ENCODE peak calls at places on chromosomes 2 and 18, in eight cellular contexts. C is H9, L is mesendoderm, Y is fibroblast of lung, B is GM23338, F is mammary epithelial cell, T is OCI-LY7, Z is HepG2. D is an unnamed sample.

GRCh38 chr2:11876889-11877288 is 130.5 kb downstream of the LPIN1 start:
- DNase-seq in B (no peak), C (no peak), L (no peak), Z (no peak), T (no peak), F (no peak), Y (no peak), D (no peak)

GRCh38 chr2:86045541-86045940 is 60.1 kb downstream of the POLR1A start:
- DNase-seq in C (peak; percentile 4), Y (no peak), L (peak; percentile 84), T (no peak), Z (no peak), F (no peak), B (no peak), D (no peak)

GRCh38 chr2:121080013-121080772 is 204.8 kb downstream of the TFCP2L1 start:
- DNase-seq in T (peak; percentile 50), B (peak; percentile 86), C (peak; percentile 81), F (no peak), Z (peak; percentile 61), L (peak; percentile 81), Y (peak; percentile 53), D (peak; percentile 82)

GRCh38 chr2:109728809-109729208 is 65.3 kb upstream of the RGPD5 start:
- DNase-seq in Z (no peak), C (no peak), Y (peak; percentile 25), B (no peak), T (no peak), F (no peak), L (no peak), D (no peak)

GRCh38 chr2:214203744-214204289 is 207.0 kb upstream of the VWC2L start:
- DNase-seq in F (peak; percentile 77), T (no peak), Y (no peak), Z (no peak), B (no peak), L (no peak), C (peak; percentile 29), D (no peak)

GRCh38 chr18:79507546-79508480 is 112.1 kb downstream of the NFATC1 start:
- DNase-seq in T (no peak), C (no peak), Z (no peak), L (no peak), B (no peak), Y (peak; percentile 38), F (no peak), D (peak; percentile 26)

GRCh38 chr18:79859314-79859713 is 61.6 kb downstream of the KCNG2 start:
- DNase-seq in F (no peak), Z (no peak), T (no peak), L (no peak), Y (no peak), C (no peak), B (no peak), D (no peak)

GRCh38 chr2:231707625-231708049 is 688 bp upstream of the PTMA start:
- DNase-seq in C (peak; percentile 69), F (peak; percentile 55), T (no peak), Y (peak; percentile 54), B (no peak), Z (no peak), L (peak; percentile 81), D (no peak)

GRCh38 chr2:47008381-47009280 is 93.0 kb upstream of the MCFD2 start:
- DNase-seq in C (peak; percentile 49), F (no peak), Z (peak; percentile 73), T (no peak), L (peak; percentile 77), Y (peak; percentile 86), B (peak; percentile 68), D (no peak)

GRCh38 chr18:49768051-49768391 is 45.3 kb downstream of the ACAA2 start:
- DNase-seq in B (peak; percentile 93), C (peak; percentile 85), F (peak; percentile 65), Y (peak; percentile 83), T (no peak), Z (peak; percentile 18), L (peak; percentile 88), D (peak; percentile 52)

DNA sequence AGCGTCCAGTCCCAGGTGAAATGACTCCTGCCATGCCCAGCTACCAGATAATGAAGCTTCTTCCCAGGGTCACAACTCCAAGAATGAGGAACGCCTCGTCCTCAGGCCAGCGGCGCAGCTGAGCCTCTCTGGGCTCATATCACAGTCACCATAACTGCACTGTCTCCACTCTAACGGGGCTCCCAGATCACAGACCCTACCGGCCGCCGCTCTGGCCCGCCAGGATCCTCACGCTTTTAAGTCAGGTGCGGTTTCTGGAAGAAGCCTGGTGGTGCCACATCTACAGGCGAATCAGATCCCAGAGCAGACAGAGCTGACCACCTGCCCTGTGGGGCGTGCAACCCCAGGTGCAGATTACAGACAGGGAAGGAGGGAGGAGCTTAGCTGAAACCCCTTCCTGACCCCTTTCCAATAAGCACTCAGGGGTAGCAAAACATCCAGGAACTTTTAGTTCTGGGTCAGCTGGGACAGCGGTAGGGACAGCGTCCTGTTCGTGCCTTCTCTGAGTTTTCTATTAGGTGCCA is 3.7 kb upstream of the ACKR3 start:
- DNase-seq in Z (no peak), B (no peak), T (peak; percentile 41), Y (no peak), F (no peak), C (peak; percentile 75), L (no peak), D (no peak)
- H3K4me2 ChIP-seq in Z (no peak overlapping the region), B (peak overlapping the region; percentile 17), T (peak overlapping the region; percentile 48), Y (no peak overlapping the region), F (no peak overlapping the region), C (no peak overlapping the region), L (no peak overlapping the region), D (no peak overlapping the region)

GRCh38 chr2:98505311-98505808 is 60.7 kb downstream of the INPP4A start:
- DNase-seq in F (no peak), L (no peak), C (no peak), T (no peak), B (no peak), Y (no peak), Z (no peak), D (no peak)
- H3K4me2 ChIP-seq in F (no peak overlapping the region), L (no peak overlapping the region), C (no peak overlapping the region), T (no peak overlapping the region), B (no peak overlapping the region), Y (no peak overlapping the region), Z (no peak overlapping the region), D (no peak overlapping the region)

DNA sequence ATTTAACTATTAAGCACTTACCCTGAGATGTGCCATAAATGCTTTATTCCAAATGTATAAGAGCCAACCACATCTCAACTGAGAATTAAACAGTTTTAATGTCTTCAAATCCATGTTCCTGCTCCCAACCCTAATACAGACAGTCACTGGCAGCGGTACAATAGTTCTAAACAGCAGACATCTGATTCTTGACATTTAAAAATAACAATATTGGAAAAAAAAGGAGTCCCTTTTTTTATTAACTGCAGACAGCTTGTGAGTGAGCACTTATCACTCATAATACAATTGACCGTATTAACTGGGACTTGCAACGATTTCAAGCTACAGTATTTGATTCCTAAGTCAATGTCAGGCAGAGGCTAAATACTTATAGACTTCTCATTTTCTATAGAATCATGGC is 424.6 kb downstream of the TGIF1 start:
- DNase-seq in L (no peak), Y (no peak), B (no peak), F (no peak), C (no peak), Z (no peak), T (no peak), D (no peak)
- H3K4me2 ChIP-seq in L (no peak overlapping the region), Y (peak overlapping the region; percentile 79), B (peak overlapping the region; percentile 37), F (no peak overlapping the region), C (no peak overlapping the region), Z (no peak overlapping the region), T (no peak overlapping the region), D (no peak overlapping the region)

GRCh38 chr18:32891797-32892196 is 119.0 kb upstream of the KLHL14 start:
- DNase-seq in T (no peak), B (no peak), L (no peak), Y (peak; percentile 6), Z (peak; percentile 11), C (no peak), F (no peak), D (no peak)
- H3K4me2 ChIP-seq in T (no peak overlapping the region), B (no peak overlapping the region), L (no peak overlapping the region), Y (no peak overlapping the region), Z (peak overlapping the region; percentile 3), C (no peak overlapping the region), F (no peak overlapping the region), D (no peak overlapping the region)

DNA sequence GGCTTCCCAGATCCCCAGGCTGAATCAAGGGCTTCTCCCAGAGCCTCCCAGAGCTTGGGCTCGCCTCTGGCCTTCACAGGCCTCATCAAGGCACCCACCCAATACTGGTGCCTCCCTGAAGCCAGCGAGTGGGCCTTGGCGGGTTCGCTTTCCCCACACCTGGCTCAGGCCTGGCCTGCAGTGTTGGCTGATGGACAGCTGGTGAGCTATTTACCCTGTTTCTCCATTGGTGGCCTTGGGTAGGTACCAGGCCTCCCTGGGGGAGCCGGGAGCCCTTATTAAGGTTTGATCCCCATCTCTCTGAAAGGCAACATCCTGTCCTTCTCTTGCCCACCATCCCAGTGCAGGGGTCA is 18.2 kb upstream of the DUSP2 start:
- DNase-seq in C (no peak), B (no peak), Z (no peak), T (no peak), L (no peak), Y (no peak), F (no peak), D (no peak)
- H3K4me2 ChIP-seq in C (no peak overlapping the region), B (no peak overlapping the region), Z (no peak overlapping the region), T (peak overlapping the region; percentile 91), L (no peak overlapping the region), Y (no peak overlapping the region), F (no peak overlapping the region), D (no peak overlapping the region)

DNA sequence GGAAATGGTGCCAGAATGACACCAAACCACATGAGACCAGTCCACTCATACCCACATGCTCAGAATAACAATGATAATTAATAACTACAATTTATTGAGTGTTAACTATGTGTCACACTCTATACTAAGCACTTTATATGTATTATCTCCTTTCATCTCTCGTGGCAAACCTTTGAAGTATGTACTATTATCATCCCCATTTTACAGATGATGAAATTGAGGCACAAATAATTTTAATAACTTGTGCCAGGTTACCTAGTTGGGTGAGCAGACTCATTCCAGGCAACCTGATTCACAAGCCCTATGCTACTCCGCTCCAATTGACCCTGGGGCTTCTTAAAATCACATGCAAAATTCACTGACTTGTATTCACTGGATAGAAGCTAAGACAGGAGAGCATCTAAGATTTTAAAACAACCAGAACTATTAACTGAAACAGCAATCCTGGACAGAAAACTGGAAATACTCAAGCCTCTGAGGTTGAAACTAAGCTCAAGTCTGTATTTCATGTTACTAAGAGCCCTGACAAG is 2.0 kb downstream of the MREG start:
- DNase-seq in T (no peak), Y (no peak), C (no peak), L (no peak), Z (no peak), F (peak; percentile 19), B (no peak), D (no peak)
- H3K4me2 ChIP-seq in T (peak overlapping the region; percentile 87), Y (no peak overlapping the region), C (no peak overlapping the region), L (no peak overlapping the region), Z (peak overlapping the region; percentile 84), F (peak overlapping the region; percentile 86), B (peak overlapping the region; percentile 93), D (peak overlapping the region; percentile 92)